ENCODE peak calls at places on chromosomes 5 and 9, in nine cellular contexts. J, W, G, B, T, K, Q, N and V are unnamed samples.

GRCh38 chr9:131129183-131129582 is 3.8 kb downstream of the NUP214 start:
- DNase-seq in J (no peak), W (no peak), G (no peak), B (no peak), T (no peak), K (no peak), Q (no peak), N (no peak), V (no peak)

GRCh38 chr9:126791406-126792230 is 13.2 kb upstream of the ZBTB43 start:
- DNase-seq in J (no peak), W (no peak), G (no peak), B (no peak), T (peak; percentile 70), K (peak; percentile 87), Q (peak; percentile 80), N (no peak), V (no peak)

GRCh38 chr9:131297903-131298302 is 8.4 kb downstream of the PLPP7 start:
- DNase-seq in J (no peak), W (no peak), G (no peak), B (no peak), T (no peak), K (no peak), Q (no peak), N (no peak), V (no peak)

GRCh38 chr9:131960805-131961495 is 118.7 kb downstream of the MED27 start:
- DNase-seq in J (no peak), W (no peak), G (peak; percentile 23), B (no peak), T (no peak), K (no peak), Q (no peak), N (no peak), V (no peak)

GRCh38 chr5:157137691-157138090 is 5.0 kb downstream of the MED7 start:
- DNase-seq in J (no peak), W (no peak), G (no peak), B (no peak), T (peak; percentile 44), K (no peak), Q (no peak), N (no peak), V (no peak)

GRCh38 chr5:161269125-161269524 is 277.4 kb downstream of the GABRB2 start:
- DNase-seq in J (no peak), W (no peak), G (no peak), B (no peak), T (no peak), K (no peak), Q (no peak), N (no peak), V (no peak)

GRCh38 chr5:139180850-139181785 is 17.1 kb downstream of the SIL1 start:
- DNase-seq in J (no peak), W (no peak), G (no peak), B (no peak), T (peak; percentile 64), K (no peak), Q (no peak), N (no peak), V (no peak)

GRCh38 chr5:72465068-72465467 is 42.1 kb downstream of the ZNF366 start:
- DNase-seq in J (no peak), W (no peak), G (no peak), B (no peak), T (no peak), K (no peak), Q (no peak), N (peak; percentile 28), V (no peak)

GRCh38 chr5:135578685-135579341 is at the start of gene CXCL14:
- DNase-seq in J (peak; percentile 84), W (no peak), G (peak; percentile 87), B (no peak), T (peak; percentile 88), K (no peak), Q (peak; percentile 74), N (no peak), V (no peak)

GRCh38 chr5:141934099-141934844 is 10.6 kb downstream of the DELE1 start:
- DNase-seq in J (no peak), W (no peak), G (no peak), B (no peak), T (no peak), K (no peak), Q (no peak), N (no peak), V (peak; percentile 84)

GRCh38 chr5:150734579-150735384 is 24.0 kb downstream of the DCTN4 start:
- DNase-seq in J (peak; percentile 13), W (no peak), G (no peak), B (peak; percentile 14), T (no peak), K (peak; percentile 14), Q (no peak), N (no peak), V (no peak)

GRCh38 chr5:142404046-142404477 is 79.2 kb upstream of the SPRY4 start:
- DNase-seq in J (no peak), W (no peak), G (no peak), B (no peak), T (no peak), K (no peak), Q (peak; percentile 37), N (no peak), V (no peak)

GRCh38 chr5:9244417-9244816 is 301.5 kb downstream of the SEMA5A start:
- DNase-seq in J (no peak), W (no peak), G (no peak), B (no peak), T (no peak), K (no peak), Q (no peak), N (no peak), V (no peak)

GRCh38 chr5:33311893-33312292 is 128.9 kb upstream of the TARS1 start:
- DNase-seq in J (no peak), W (peak; percentile 4), G (no peak), B (no peak), T (peak; percentile 96), K (peak; percentile 96), Q (no peak), N (no peak), V (no peak)

GRCh38 chr5:12413075-12413474 is 508.8 kb upstream of the CTNND2 start:
- DNase-seq in J (no peak), W (no peak), G (no peak), B (no peak), T (no peak), K (no peak), Q (no peak), N (no peak), V (no peak)

GRCh38 chr9:1273859-1274258 is 223.7 kb downstream of the DMRT2 start:
- DNase-seq in J (peak; percentile 13), W (no peak), G (no peak), B (no peak), T (peak; percentile 26), K (peak; percentile 29), Q (no peak), N (no peak), V (no peak)

GRCh38 chr5:14399054-14399657 is 182.4 kb upstream of the OTULINL start:
- DNase-seq in J (peak; percentile 72), W (peak; percentile 21), G (peak; percentile 62), B (peak; percentile 57), T (peak; percentile 82), K (peak; percentile 84), Q (peak; percentile 76), N (peak; percentile 46), V (peak; percentile 56)

DNA sequence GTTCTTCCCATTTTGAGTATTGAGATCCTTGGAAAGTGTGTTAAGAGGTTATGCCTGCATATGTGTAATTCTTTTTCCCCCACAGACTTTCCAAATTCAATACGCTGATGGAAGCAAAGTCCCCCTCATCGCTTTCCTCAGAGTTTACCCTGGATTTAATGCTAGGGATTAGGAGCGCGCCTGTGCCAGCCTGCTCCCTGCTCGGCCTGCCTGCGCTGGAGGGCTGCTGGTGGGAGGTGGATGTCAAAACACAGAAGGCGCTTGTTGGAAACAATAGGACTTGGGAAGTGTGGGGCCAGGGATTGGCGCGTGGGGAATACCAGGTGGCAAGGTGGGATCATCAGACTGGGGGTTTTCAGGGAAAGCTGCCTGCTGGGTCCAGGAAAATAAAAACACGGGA is 39.8 kb upstream of the PTCH1 start:
- DNase-seq in J (no peak), W (no peak), G (peak; percentile 71), B (no peak), T (no peak), K (no peak), Q (no peak), N (no peak), V (no peak)
- TF ChIP-seq EZH2phosphoT487 in J (no peak), W (no peak), G (no peak), B (no peak), T (no peak), K (no peak), Q (no peak), N (no peak), V (no peak)

GRCh38 chr5:140540227-140540626 is 7.2 kb upstream of the EIF4EBP3 start:
- DNase-seq in J (no peak), W (no peak), G (no peak), B (no peak), T (no peak), K (peak; percentile 61), Q (no peak), N (no peak), V (no peak)
- TF ChIP-seq EZH2phosphoT487 in J (no peak), W (no peak), G (no peak), B (no peak), T (no peak), K (no peak), Q (no peak), N (no peak), V (no peak)

DNA sequence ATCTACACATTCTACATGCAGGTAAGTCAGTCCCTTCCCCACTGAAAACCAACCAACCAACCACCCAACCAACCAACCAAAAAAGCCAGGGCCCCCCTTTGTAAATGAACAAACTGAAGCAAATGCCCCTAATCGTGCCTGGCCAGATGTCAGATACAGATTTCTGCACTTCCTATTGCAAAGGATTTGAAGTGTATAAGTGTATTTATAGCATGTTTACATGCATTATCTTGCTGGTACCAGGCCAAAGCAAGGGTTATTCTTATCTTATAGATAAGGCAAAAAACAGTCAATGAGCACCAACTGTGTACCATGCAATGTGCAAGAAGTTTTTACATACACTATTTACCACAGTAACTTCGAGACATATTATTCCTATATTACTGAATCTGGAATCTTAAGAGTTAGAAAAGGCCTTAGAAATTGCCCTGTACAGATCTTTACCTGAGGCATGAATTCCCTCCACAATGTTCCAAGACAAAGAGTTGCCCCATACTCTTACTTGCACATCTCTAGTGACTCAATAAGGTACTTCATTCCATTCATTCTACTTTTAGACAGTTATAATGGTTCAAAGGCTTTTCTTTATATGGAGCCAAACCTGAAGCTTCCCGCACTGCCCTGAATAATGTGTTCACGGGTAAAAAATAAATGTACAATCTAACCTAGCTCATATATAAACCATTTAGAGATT is 51.7 kb upstream of the NR5A1 start:
- DNase-seq in J (no peak), W (no peak), G (no peak), B (no peak), T (no peak), K (no peak), Q (no peak), N (no peak), V (no peak)
- TF ChIP-seq EZH2phosphoT487 in J (no peak), W (no peak), G (no peak), B (no peak), T (no peak), K (no peak), Q (no peak), N (no peak), V (no peak)

DNA sequence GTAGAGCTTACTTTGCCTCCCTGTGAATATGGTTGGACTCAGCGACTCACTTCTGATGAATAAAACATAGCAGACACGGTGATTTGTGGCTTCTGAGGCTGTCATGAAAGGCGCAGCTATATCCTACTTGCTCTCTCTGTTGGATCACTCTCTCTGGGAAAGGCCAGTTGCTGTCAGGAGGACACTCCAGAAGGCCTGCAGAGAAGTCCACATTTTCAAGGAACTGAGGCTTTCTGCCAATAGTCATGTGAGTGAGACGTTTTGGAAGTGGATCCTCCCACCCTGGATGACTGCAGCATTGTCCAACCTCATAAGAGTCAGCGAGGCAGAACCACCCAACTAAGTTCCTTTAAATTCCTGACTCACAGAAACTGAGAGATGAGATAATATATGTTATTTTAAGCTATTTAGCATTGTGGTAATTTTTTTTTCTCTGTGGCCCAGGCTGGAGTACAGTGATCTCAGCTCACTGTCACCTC is 156.0 kb upstream of the MAST4 start:
- DNase-seq in J (no peak), W (no peak), G (no peak), B (no peak), T (peak; percentile 93), K (no peak), Q (peak; percentile 8), N (peak; percentile 34), V (no peak)
- TF ChIP-seq EZH2phosphoT487 in J (no peak), W (no peak), G (no peak), B (no peak), T (no peak), K (no peak), Q (no peak), N (no peak), V (no peak)